ENCODE peak calls at places on chromosome 16, in six cellular contexts. One of them, this sample, is unnamed.

GRCh38 chr16:457732-458400 is 32.4 kb downstream of the RAB11FIP3 start:
- DNase-seq in foreskin fibroblast: peak
- DNase-seq in pancreas: peak
- DNase-seq in head of caudate nucleus: peak
- DNase-seq in kidney glomerular epithelial cell: peak
- DNase-seq in AG08396: no peak
- DNase-seq in this sample: peak

GRCh38 chr16:80324371-80324770 is 216.4 kb upstream of the DYNLRB2 start:
- DNase-seq in head of caudate nucleus: no peak
- DNase-seq in kidney glomerular epithelial cell: no peak
- DNase-seq in pancreas: no peak
- DNase-seq in AG08396: no peak
- DNase-seq in foreskin fibroblast: no peak
- DNase-seq in this sample: no peak

GRCh38 chr16:46830417-46830901 is 521 bp downstream of the C16orf87 start:
- DNase-seq in kidney glomerular epithelial cell: no peak
- DNase-seq in foreskin fibroblast: peak
- DNase-seq in head of caudate nucleus: peak
- DNase-seq in AG08396: no peak
- DNase-seq in pancreas: no peak
- DNase-seq in this sample: no peak

GRCh38 chr16:73193464-73193863 is 145.5 kb upstream of the ZFHX3 start:
- DNase-seq in head of caudate nucleus: no peak
- DNase-seq in AG08396: no peak
- DNase-seq in pancreas: no peak
- DNase-seq in kidney glomerular epithelial cell: no peak
- DNase-seq in foreskin fibroblast: no peak
- DNase-seq in this sample: no peak

GRCh38 chr16:75218256-75219076 is at the start of gene CTRB1:
- DNase-seq in foreskin fibroblast: no peak
- DNase-seq in kidney glomerular epithelial cell: no peak
- DNase-seq in head of caudate nucleus: peak
- DNase-seq in pancreas: peak
- DNase-seq in AG08396: no peak
- DNase-seq in this sample: no peak

GRCh38 chr16:57694556-57695377 is at the start of gene DRC7:
- DNase-seq in AG08396: peak
- DNase-seq in head of caudate nucleus: peak
- DNase-seq in pancreas: peak
- DNase-seq in kidney glomerular epithelial cell: peak
- DNase-seq in foreskin fibroblast: peak
- DNase-seq in this sample: peak

GRCh38 chr16:12833939-12834338 is 30.3 kb upstream of the CPPED1 start:
- DNase-seq in kidney glomerular epithelial cell: peak
- DNase-seq in pancreas: no peak
- DNase-seq in AG08396: no peak
- DNase-seq in foreskin fibroblast: peak
- DNase-seq in head of caudate nucleus: no peak
- DNase-seq in this sample: peak

GRCh38 chr16:87739801-87740200 is 26.0 kb downstream of the KLHDC4 start:
- DNase-seq in foreskin fibroblast: no peak
- DNase-seq in kidney glomerular epithelial cell: no peak
- DNase-seq in head of caudate nucleus: no peak
- DNase-seq in AG08396: no peak
- DNase-seq in pancreas: no peak
- DNase-seq in this sample: no peak

GRCh38 chr16:84895016-84895415 is 75.2 kb downstream of the CRISPLD2 start:
- DNase-seq in head of caudate nucleus: no peak
- DNase-seq in AG08396: no peak
- DNase-seq in foreskin fibroblast: no peak
- DNase-seq in pancreas: no peak
- DNase-seq in kidney glomerular epithelial cell: no peak
- DNase-seq in this sample: no peak

GRCh38 chr16:87350681-87351319 is 32.8 kb downstream of the FBXO31 start:
- DNase-seq in head of caudate nucleus: peak
- DNase-seq in foreskin fibroblast: peak
- DNase-seq in AG08396: peak
- DNase-seq in pancreas: no peak
- DNase-seq in kidney glomerular epithelial cell: no peak
- DNase-seq in this sample: no peak

GRCh38 chr16:88392111-88392510 is 9.4 kb downstream of the ZNF469 start:
- DNase-seq in kidney glomerular epithelial cell: no peak
- DNase-seq in AG08396: no peak
- DNase-seq in head of caudate nucleus: no peak
- DNase-seq in pancreas: no peak
- DNase-seq in foreskin fibroblast: no peak
- DNase-seq in this sample: no peak

GRCh38 chr16:79901522-79901921 is 301.0 kb upstream of the MAF start:
- DNase-seq in foreskin fibroblast: no peak
- DNase-seq in pancreas: no peak
- DNase-seq in head of caudate nucleus: no peak
- DNase-seq in AG08396: no peak
- DNase-seq in kidney glomerular epithelial cell: no peak
- DNase-seq in this sample: no peak

GRCh38 chr16:1026057-1026783 is 44.6 kb downstream of the SOX8 start:
- DNase-seq in pancreas: no peak
- DNase-seq in kidney glomerular epithelial cell: no peak
- DNase-seq in head of caudate nucleus: peak
- DNase-seq in foreskin fibroblast: no peak
- DNase-seq in AG08396: no peak
- DNase-seq in this sample: no peak

GRCh38 chr16:56643080-56643778 is 4.8 kb downstream of the MT1A start:
- DNase-seq in foreskin fibroblast: peak
- DNase-seq in kidney glomerular epithelial cell: peak
- DNase-seq in head of caudate nucleus: peak
- DNase-seq in pancreas: peak
- DNase-seq in AG08396: peak
- DNase-seq in this sample: no peak

GRCh38 chr16:70529051-70529777 is 5.6 kb downstream of the SF3B3 start:
- DNase-seq in kidney glomerular epithelial cell: peak
- DNase-seq in head of caudate nucleus: no peak
- DNase-seq in foreskin fibroblast: peak
- DNase-seq in AG08396: peak
- DNase-seq in pancreas: no peak
- DNase-seq in this sample: peak

GRCh38 chr16:16009396-16009795 is 60.0 kb downstream of the ABCC1 start:
- DNase-seq in head of caudate nucleus: no peak
- DNase-seq in AG08396: no peak
- DNase-seq in foreskin fibroblast: no peak
- DNase-seq in pancreas: no peak
- DNase-seq in kidney glomerular epithelial cell: peak
- DNase-seq in this sample: no peak

GRCh38 chr16:81107506-81107905 is 11.3 kb upstream of the GCSH start:
- DNase-seq in foreskin fibroblast: no peak
- DNase-seq in head of caudate nucleus: no peak
- DNase-seq in AG08396: no peak
- DNase-seq in pancreas: no peak
- DNase-seq in kidney glomerular epithelial cell: peak
- DNase-seq in this sample: no peak

GRCh38 chr16:2856061-2856670 is 1.8 kb downstream of the PRSS22 start:
- DNase-seq in kidney glomerular epithelial cell: no peak
- DNase-seq in foreskin fibroblast: no peak
- DNase-seq in pancreas: peak
- DNase-seq in head of caudate nucleus: no peak
- DNase-seq in AG08396: peak
- DNase-seq in this sample: no peak

GRCh38 chr16:87619360-87620200 is 17.3 kb downstream of the JPH3 start:
- DNase-seq in foreskin fibroblast: no peak
- DNase-seq in head of caudate nucleus: no peak
- DNase-seq in kidney glomerular epithelial cell: no peak
- DNase-seq in pancreas: no peak
- DNase-seq in AG08396: no peak
- DNase-seq in this sample: no peak

GRCh38 chr16:80063028-80063767 is 462.7 kb upstream of the MAF start:
- DNase-seq in head of caudate nucleus: no peak
- DNase-seq in pancreas: no peak
- DNase-seq in AG08396: peak
- DNase-seq in kidney glomerular epithelial cell: no peak
- DNase-seq in foreskin fibroblast: no peak
- DNase-seq in this sample: no peak

GRCh38 chr16:86531193-86531550 is 20.8 kb downstream of the FOXF1 start:
- DNase-seq in foreskin fibroblast: peak
- DNase-seq in head of caudate nucleus: peak
- DNase-seq in AG08396: peak
- DNase-seq in kidney glomerular epithelial cell: no peak
- DNase-seq in pancreas: no peak
- DNase-seq in this sample: no peak

GRCh38 chr16:4314532-4315184 is 1.2 kb upstream of the GLIS2 start:
- DNase-seq in pancreas: peak
- DNase-seq in kidney glomerular epithelial cell: peak
- DNase-seq in AG08396: no peak
- DNase-seq in foreskin fibroblast: peak
- DNase-seq in head of caudate nucleus: no peak
- DNase-seq in this sample: peak

GRCh38 chr16:2152695-2153506 is 2.7 kb upstream of the TRAF7 start:
- DNase-seq in foreskin fibroblast: peak
- DNase-seq in pancreas: peak
- DNase-seq in head of caudate nucleus: no peak
- DNase-seq in AG08396: no peak
- DNase-seq in kidney glomerular epithelial cell: no peak
- DNase-seq in this sample: no peak

This sample was measured in HTR-8/SVneo.